ENCODE peak calls at places on chromosomes 7 and 10, in seven cellular contexts. Z, E, T, O, U, R and A are unnamed samples.

GRCh38 chr7:42726066-42726785 is 185.6 kb downstream of the C7orf25 start:
- DNase-seq in Z (no peak), E (no peak), T (no peak), O (no peak), U (no peak), R (no peak), A (no peak)

GRCh38 chr7:66505531-66506451 is 122.9 kb upstream of the KCTD7 start:
- DNase-seq in Z (no peak), E (no peak), T (no peak), O (no peak), U (no peak), R (peak), A (no peak)

GRCh38 chr7:145016068-145016467 is 180.2 kb upstream of the TPK1 start:
- DNase-seq in Z (no peak), E (no peak), T (no peak), O (no peak), U (no peak), R (no peak), A (no peak)

GRCh38 chr10:77380723-77381122 is 256.9 kb downstream of the KCNMA1 start:
- DNase-seq in Z (no peak), E (no peak), T (no peak), O (no peak), U (no peak), R (no peak), A (no peak)

GRCh38 chr7:46468753-46469356 is 547.8 kb upstream of the IGFBP3 start:
- DNase-seq in Z (peak), E (peak), T (peak), O (no peak), U (peak), R (no peak), A (peak)

GRCh38 chr10:35874326-35875070 is 232.4 kb upstream of the FZD8 start:
- DNase-seq in Z (no peak), E (no peak), T (no peak), O (no peak), U (no peak), R (no peak), A (no peak)

GRCh38 chr7:158127241-158127640 is 460.4 kb downstream of the PTPRN2 start:
- DNase-seq in Z (no peak), E (no peak), T (no peak), O (no peak), U (no peak), R (no peak), A (no peak)

GRCh38 chr10:118873738-118874105 is 119.0 kb upstream of the CACUL1 start:
- DNase-seq in Z (no peak), E (no peak), T (no peak), O (no peak), U (no peak), R (no peak), A (peak)

GRCh38 chr7:55360486-55360885 is 4.7 kb upstream of the LANCL2 start:
- DNase-seq in Z (no peak), E (no peak), T (no peak), O (no peak), U (no peak), R (no peak), A (no peak)

GRCh38 chr7:143343596-143343995 is 18.9 kb downstream of the FAM131B start:
- DNase-seq in Z (no peak), E (no peak), T (no peak), O (no peak), U (no peak), R (no peak), A (no peak)

GRCh38 chr7:143347950-143348349 is 14.6 kb downstream of the FAM131B start:
- DNase-seq in Z (no peak), E (no peak), T (no peak), O (no peak), U (no peak), R (no peak), A (no peak)

GRCh38 chr7:143341842-143342241 is 20.7 kb downstream of the FAM131B start:
- DNase-seq in Z (no peak), E (no peak), T (no peak), O (no peak), U (no peak), R (no peak), A (no peak)

GRCh38 chr7:143346018-143346417 is 16.5 kb downstream of the FAM131B start:
- DNase-seq in Z (no peak), E (no peak), T (no peak), O (no peak), U (no peak), R (no peak), A (no peak)

DNA sequence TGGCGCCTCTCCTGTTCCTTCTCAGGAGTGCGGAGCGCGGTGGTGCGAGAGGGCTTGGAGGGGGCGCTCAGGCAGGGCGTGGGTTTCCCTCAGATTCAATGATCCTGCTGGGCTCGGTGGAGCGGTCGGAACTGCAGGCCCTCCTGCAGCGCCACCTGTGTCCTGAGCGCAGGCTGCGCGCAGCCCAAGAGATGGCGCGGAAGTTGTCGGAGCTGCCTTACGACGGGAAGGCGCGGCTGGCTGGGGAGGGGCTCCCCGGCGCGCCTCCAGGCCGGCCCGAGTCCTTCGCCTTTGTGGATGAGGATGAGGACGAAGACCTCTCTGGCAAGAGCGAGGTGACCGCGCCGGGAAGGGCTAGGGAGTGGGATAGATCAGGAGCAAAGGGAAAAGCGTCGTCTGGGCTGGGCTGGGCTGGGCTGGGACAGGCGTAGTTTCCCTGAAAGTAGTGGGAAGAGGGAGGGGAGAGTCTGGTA is 17.0 kb downstream of the FAM131B start:
- DNase-seq in Z (peak), E (peak), T (peak), O (no peak), U (peak), R (peak), A (peak)
- H3K4me3 ChIP-seq in Z (peak), E (peak), T (no peak), O (no peak), U (no peak), R (peak), A (peak)

DNA sequence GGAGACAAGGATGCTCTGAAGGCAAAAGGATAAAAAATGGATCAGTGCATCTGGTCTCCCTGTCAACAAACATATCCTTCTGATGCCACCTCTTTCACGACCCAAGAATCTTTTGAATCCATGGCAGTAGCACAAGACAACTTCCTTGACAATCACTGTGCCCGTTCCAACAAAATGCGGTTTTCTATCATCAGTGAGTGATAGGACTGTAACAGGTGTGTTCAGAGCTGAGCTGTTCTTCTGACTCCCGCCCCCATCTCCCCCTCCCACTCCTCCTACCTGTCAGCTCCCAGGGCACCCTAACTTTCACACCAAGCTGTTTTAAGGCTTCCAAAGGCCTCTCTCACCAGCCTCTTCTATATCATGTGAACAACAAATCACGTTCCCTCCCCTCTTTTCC is 74.8 kb downstream of the PARD3 start:
- DNase-seq in Z (no peak), E (no peak), T (no peak), O (no peak), U (no peak), R (no peak), A (no peak)
- H3K9ac ChIP-seq in Z (no peak), E (no peak), T (peak), O (no peak), U (no peak), R (no peak), A (no peak)

DNA sequence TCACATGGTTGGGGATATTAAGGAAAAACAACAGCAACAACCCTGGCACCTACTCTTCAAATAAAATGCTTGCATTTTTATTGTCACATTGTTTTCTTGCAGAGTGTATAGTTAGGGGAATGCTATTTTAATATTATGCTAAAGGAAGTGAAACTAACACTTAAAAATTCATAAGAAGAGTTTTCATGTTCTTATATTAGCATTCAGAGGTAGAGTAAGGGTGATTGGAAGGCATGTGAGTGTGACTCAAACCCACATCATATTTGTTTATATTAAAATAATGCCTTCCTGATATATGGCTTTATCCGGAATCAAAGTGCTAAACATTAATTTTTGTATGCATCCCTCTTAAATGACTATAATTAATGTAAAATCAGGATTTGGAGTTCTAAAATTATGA is 59.8 kb upstream of the TES start:
- DNase-seq in Z (no peak), E (no peak), T (peak), O (peak), U (peak), R (peak), A (no peak)
- H2AFZ ChIP-seq in Z (no peak), E (no peak), T (no peak), O (peak), U (no peak), R (peak), A (no peak)

GRCh38 chr7:44976040-44976745 is 2.6 kb downstream of the MYO1G start:
- DNase-seq in Z (no peak), E (no peak), T (no peak), O (no peak), U (no peak), R (no peak), A (no peak)
- H3K4me3 ChIP-seq in Z (no peak), E (no peak), T (no peak), O (no peak), U (no peak), R (no peak), A (no peak)